ENCODE peak calls at places on chromosomes 12 and 14, in five cellular contexts. D, M, R, J and T are unnamed samples.

GRCh38 chr12:15522574-15523187 is 200.4 kb downstream of the PTPRO start:
- DNase-seq in J (no peak), D (no peak), R (no peak), M (no peak), T (no peak)

GRCh38 chr12:8081228-8081920 is 700 bp upstream of the NECAP1 start:
- DNase-seq in D (no peak), R (no peak), J (no peak), M (no peak), T (peak; percentile 51)

GRCh38 chr12:105170139-105170538 is 62.6 kb downstream of the WASHC4 start:
- DNase-seq in R (no peak), J (no peak), D (no peak), M (no peak), T (no peak)

GRCh38 chr12:57258977-57259970 is 8.3 kb upstream of the STAC3 start:
- DNase-seq in D (no peak), M (peak; percentile 73), R (no peak), J (no peak), T (no peak)

GRCh38 chr14:88437659-88438058 is 52.2 kb downstream of the SPATA7 start:
- DNase-seq in J (no peak), D (no peak), M (no peak), R (no peak), T (peak; percentile 2)

GRCh38 chr14:102554835-102555819 is 37.3 kb upstream of the RCOR1 start:
- DNase-seq in M (peak; percentile 53), R (peak; percentile 77), J (no peak), D (no peak), T (peak; percentile 65)

GRCh38 chr14:69637503-69638030 is 26.2 kb downstream of the SUSD6 start:
- DNase-seq in R (peak; percentile 84), D (no peak), J (no peak), M (no peak), T (no peak)

GRCh38 chr12:92199846-92200576 is 54.4 kb upstream of the BTG1 start:
- DNase-seq in R (no peak), D (no peak), J (no peak), M (no peak), T (no peak)

GRCh38 chr12:39807043-39807442 is 187.4 kb upstream of the ABCD2 start:
- DNase-seq in M (no peak), D (no peak), J (no peak), R (no peak), T (peak; percentile 8)

GRCh38 chr12:79659961-79660431 is 30.8 kb downstream of the PAWR start:
- DNase-seq in R (no peak), J (no peak), D (no peak), M (no peak), T (no peak)

GRCh38 chr14:22558221-22558913 is 30.7 kb downstream of the DAD1 start:
- DNase-seq in R (peak; percentile 78), J (no peak), M (no peak), D (no peak), T (peak; percentile 91)

GRCh38 chr14:105384041-105384557 is 14.2 kb upstream of the TEX22 start:
- DNase-seq in D (no peak), R (peak; percentile 35), M (no peak), J (no peak), T (no peak)

GRCh38 chr14:105879867-105880561 is 353.6 kb downstream of the TMEM121 start:
- DNase-seq in R (peak; percentile 37), D (peak; percentile 6), M (peak; percentile 21), J (no peak), T (no peak)

GRCh38 chr14:94285158-94285557 is 7.9 kb downstream of the SERPINA10 start:
- DNase-seq in D (no peak), M (no peak), R (no peak), J (no peak), T (no peak)

GRCh38 chr14:95111507-95112164 is 45.7 kb downstream of the DICER1 start:
- DNase-seq in R (no peak), J (no peak), M (no peak), D (no peak), T (no peak)

DNA sequence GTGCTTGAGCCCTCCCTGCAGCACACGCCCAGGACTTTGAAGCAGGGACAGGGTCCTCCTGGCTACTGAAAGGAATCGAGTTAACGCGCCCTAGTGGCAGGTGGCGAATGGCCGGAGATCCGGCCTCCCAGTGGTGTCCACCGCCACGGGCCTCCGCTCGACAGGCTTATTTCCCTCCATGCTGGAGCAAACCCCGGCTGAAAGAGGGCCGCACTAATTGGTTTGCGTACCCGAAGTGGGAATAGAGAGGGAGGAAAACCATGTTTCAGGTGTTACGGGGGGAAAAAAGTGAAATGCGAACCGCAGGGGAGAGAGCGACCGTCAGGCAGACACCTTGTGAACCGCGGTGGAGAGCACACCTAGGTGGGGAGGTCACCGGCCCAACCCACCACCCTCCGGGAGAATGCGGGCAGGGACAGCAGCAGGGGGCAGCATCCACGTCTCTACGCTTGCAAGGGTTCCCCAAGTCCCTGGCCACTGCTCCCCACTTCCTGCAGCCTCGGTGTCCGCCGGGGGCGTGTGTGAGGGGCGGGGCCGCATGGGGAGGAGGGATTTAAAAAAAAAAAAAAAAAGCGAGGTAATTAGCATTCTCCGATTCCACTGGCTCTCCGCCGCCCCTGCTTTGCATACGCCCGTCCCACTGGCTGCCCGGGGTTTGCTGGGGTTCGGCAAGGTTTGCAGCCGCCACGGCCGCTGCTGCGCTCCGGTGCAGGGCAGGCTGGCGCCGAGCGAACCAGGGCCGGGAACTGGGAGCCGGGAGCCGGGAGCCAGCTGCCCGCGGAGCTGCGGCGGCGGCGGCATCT is 224.6 kb upstream of the CRY1 start:
- DNase-seq in M (peak; percentile 75), J (peak; percentile 27), R (peak; percentile 91), D (no peak), T (peak; percentile 94)
- TF ChIP-seq CTCF in M (no peak), J (no peak), R (no peak), D (no peak), T (peak; percentile 61)

GRCh38 chr12:94707892-94708291 is 57.5 kb upstream of the TMCC3 start:
- DNase-seq in J (no peak), D (no peak), M (no peak), R (no peak), T (no peak)

GRCh38 chr12:94706250-94706661 is 55.9 kb upstream of the TMCC3 start:
- DNase-seq in D (no peak), J (no peak), R (no peak), M (no peak), T (peak; percentile 14)

GRCh38 chr12:94712852-94713545 is 62.6 kb upstream of the TMCC3 start:
- DNase-seq in M (no peak), R (no peak), D (no peak), J (no peak), T (no peak)

GRCh38 chr12:94714378-94714777 is 64.0 kb upstream of the TMCC3 start:
- DNase-seq in D (no peak), M (no peak), R (no peak), J (peak; percentile 19), T (no peak)

GRCh38 chr12:94710933-94711332 is 60.6 kb upstream of the TMCC3 start:
- DNase-seq in M (no peak), J (peak; percentile 4), D (no peak), R (no peak), T (peak; percentile 55)
- TF ChIP-seq CTCF in M (no peak), J (peak; percentile 55), D (no peak), R (no peak), T (no peak)

DNA sequence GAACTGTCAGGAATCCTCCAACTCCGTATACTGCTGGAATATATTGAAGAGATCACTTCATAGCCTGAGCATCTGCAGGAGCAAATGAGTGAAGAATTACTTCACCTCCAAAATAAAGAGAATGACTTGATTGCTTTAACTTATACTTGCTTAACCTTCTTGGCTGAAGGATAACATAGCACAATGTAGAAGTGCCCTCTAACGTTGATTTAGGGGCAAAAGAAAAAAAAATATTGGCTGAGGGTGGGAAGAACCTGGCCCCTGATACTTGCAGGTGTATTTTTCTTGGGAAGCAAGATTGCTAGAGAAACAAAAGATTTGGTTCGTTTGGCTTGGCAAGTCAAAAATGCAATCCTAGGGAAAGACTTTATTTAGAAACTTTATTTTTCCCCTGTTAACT is 272.7 kb upstream of the FAR2 start:
- DNase-seq in M (no peak), R (no peak), J (no peak), D (no peak), T (no peak)
- TF ChIP-seq CTCF in M (no peak), R (no peak), J (no peak), D (no peak), T (no peak)

DNA sequence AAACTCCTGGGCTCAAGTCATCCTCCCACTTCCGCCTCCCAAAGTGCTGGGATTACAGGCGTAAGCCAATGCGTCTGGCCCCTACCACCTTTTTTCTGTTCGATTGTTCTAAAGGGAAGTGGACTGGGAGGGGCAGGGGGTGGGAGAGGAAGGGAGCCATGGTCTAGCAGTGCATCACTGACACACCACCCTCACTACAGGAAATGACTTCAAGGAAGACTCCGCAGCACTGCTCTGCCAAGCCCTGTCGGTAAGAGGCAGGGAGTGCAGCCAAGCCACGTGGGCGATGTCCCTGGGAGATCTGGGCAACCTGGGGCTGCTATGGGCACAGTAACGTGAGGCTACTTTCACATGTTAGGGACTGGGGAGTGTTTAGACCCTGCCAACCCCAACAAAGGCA is 18.0 kb downstream of the LRRC74A start:
- DNase-seq in J (peak; percentile 14), R (peak; percentile 67), M (peak; percentile 32), D (peak; percentile 49), T (peak; percentile 86)
- TF ChIP-seq CTCF in J (peak; percentile 3), R (no peak), M (no peak), D (no peak), T (peak; percentile 47)

GRCh38 chr12:113769322-113769721 is 196.8 kb downstream of the RBM19 start:
- DNase-seq in M (no peak), R (no peak), J (no peak), D (no peak), T (no peak)
- TF ChIP-seq CTCF in M (no peak), R (no peak), J (no peak), D (no peak), T (no peak)

GRCh38 chr12:65308601-65309071 is 30.2 kb downstream of the MSRB3 start:
- DNase-seq in D (no peak), J (no peak), M (no peak), R (no peak), T (no peak)

GRCh38 chr12:65308001-65308400 is 29.5 kb downstream of the MSRB3 start:
- DNase-seq in M (no peak), D (no peak), J (no peak), R (no peak), T (no peak)

GRCh38 chr12:65318186-65318685 is 39.8 kb downstream of the MSRB3 start:
- DNase-seq in R (no peak), M (no peak), D (no peak), J (no peak), T (no peak)

GRCh38 chr12:65311260-65311659 is 32.8 kb downstream of the MSRB3 start:
- DNase-seq in J (no peak), M (no peak), R (no peak), D (no peak), T (no peak)

GRCh38 chr12:65313704-65314317 is 35.3 kb downstream of the MSRB3 start:
- DNase-seq in J (no peak), M (no peak), R (no peak), D (no peak), T (no peak)
- TF ChIP-seq CTCF in J (peak; percentile 10), M (peak; percentile 29), R (no peak), D (no peak), T (no peak)